ENCODE peak calls at places on chromosomes 3 and 15, in nine cellular contexts. D, P, X, H, V, C, J, N and K are unnamed samples.

GRCh38 chr15:25705430-25706115 is 157.6 kb downstream of the ATP10A start:
- DNase-seq in X (no peak), C (no peak), P (no peak), J (no peak), D (no peak), V (no peak), H (no peak), N (no peak), K (no peak)

GRCh38 chr3:129794319-129795201 is 99.0 kb downstream of the TMCC1 start:
- DNase-seq in P (peak), C (peak), H (peak), J (peak), V (no peak), N (peak), X (no peak), D (peak), K (peak)

GRCh38 chr15:57941816-57942215 is 123.7 kb downstream of the ALDH1A2 start:
- DNase-seq in H (no peak), V (no peak), C (no peak), D (no peak), N (no peak), X (no peak), J (no peak), P (no peak), K (no peak)

GRCh38 chr15:78996876-78997275 is 52.0 kb upstream of the CTSH start:
- DNase-seq in C (no peak), J (no peak), N (no peak), P (no peak), H (no peak), X (no peak), D (peak), V (peak), K (no peak)

GRCh38 chr3:2869905-2870304 is 240.3 kb downstream of the IL5RA start:
- DNase-seq in D (no peak), P (peak), N (no peak), J (no peak), H (no peak), C (no peak), V (no peak), X (no peak), K (no peak)

GRCh38 chr3:127089487-127090145 is 103.3 kb upstream of the PRR23E start:
- DNase-seq in V (peak), X (no peak), N (no peak), J (peak), P (no peak), H (no peak), D (no peak), C (no peak), K (no peak)

GRCh38 chr3:46867550-46867898 is 4.3 kb upstream of the MYL3 start:
- DNase-seq in V (peak), P (peak), X (no peak), D (no peak), H (peak), N (peak), C (no peak), J (peak), K (peak)

GRCh38 chr3:171506743-171507319 is 46.6 kb upstream of the TNIK start:
- DNase-seq in C (no peak), D (no peak), N (no peak), J (no peak), P (no peak), H (no peak), V (no peak), X (peak), K (no peak)

GRCh38 chr3:4533489-4534443 is 40.6 kb downstream of the ITPR1 start:
- DNase-seq in J (no peak), V (peak), P (peak), X (no peak), N (peak), D (peak), C (no peak), H (no peak), K (peak)

GRCh38 chr3:114178770-114179368 is at the start of gene DRD3:
- DNase-seq in C (no peak), D (no peak), H (no peak), N (no peak), V (peak), X (peak), P (no peak), J (no peak), K (peak)

GRCh38 chr3:186643493-186643892 is 3.3 kb downstream of the FETUB start:
- DNase-seq in J (no peak), V (no peak), N (no peak), X (no peak), P (no peak), H (no peak), D (no peak), C (no peak), K (no peak)

GRCh38 chr15:45274636-45275035 is 22.6 kb downstream of the SLC28A2 start:
- DNase-seq in C (no peak), N (no peak), H (no peak), D (no peak), V (no peak), P (no peak), X (no peak), J (no peak), K (no peak)

DNA sequence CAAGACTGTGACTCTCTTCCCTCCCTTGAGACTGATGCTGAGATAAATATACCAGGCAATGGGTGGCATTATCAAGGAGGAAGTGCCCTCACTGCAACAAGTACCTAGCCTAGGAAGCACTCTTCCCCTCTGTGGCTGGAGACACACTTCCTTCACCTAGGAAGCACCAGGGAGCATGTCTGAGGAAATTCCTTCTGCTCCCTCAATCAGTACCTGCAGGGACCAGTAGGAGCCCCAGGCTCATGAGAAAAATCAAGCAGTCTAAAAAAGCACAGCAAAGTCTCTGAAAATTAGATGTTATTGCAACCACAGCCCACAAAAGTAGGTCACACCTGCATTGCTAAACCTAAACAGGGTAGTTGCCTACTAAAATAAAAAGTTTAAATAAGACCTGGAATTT is 78.2 kb upstream of the TRPM1 start:
- DNase-seq in H (no peak), P (no peak), X (no peak), V (no peak), C (no peak), J (no peak), N (no peak), D (no peak), K (no peak)
- TF ChIP-seq CTCF in H (no peak), P (no peak), X (peak), V (no peak), C (no peak), J (no peak), N (no peak), D (no peak), K (no peak)

DNA sequence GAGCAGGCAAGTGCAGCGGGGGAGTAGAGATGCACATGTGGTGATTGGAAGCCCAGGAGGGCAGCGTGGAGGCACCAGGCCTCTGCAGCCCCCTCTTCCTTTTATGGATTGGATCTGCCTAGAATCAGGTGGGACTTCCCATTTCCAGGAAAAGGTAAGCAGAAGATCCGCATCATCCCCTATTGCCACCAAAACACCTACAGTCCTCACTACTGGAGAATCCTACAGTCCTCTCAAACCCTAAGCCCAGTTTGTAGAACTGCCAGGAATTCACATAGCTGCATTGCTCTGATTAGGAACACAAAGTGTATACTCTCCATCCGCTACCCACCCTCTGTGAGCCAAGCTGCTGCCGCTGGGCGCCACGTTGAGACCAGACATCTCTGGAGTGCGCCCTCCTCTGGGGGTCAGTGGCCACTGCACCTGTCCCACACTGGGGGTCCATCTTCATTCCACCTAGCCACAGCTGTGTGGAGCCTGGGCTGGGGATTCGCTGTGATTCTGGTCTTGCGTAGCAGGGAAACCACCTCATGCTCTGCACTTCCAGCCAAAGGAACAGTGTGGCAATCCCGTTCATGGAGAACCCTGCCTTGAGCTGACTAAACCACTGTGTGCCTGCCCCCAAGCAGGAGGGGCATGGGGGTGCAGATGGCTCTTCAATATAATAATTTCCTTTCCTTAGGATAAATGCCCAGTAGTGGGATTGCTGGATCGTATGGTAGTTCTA is 88.9 kb upstream of the PTX3 start:
- DNase-seq in D (no peak), J (no peak), N (no peak), P (no peak), C (no peak), H (no peak), X (no peak), V (peak), K (no peak)
- TF ChIP-seq CTCF in D (peak), J (no peak), N (peak), P (no peak), C (peak), H (no peak), X (peak), V (peak), K (no peak)

GRCh38 chr3:178325330-178325729 is 210.9 kb upstream of the KCNMB2 start:
- DNase-seq in C (no peak), V (peak), N (no peak), D (no peak), H (no peak), J (no peak), P (no peak), X (no peak), K (no peak)
- TF ChIP-seq CTCF in C (no peak), V (peak), N (peak), D (peak), H (peak), J (peak), P (no peak), X (no peak), K (peak)

GRCh38 chr3:32296251-32297204 is 58.0 kb downstream of the CMTM8 start:
- DNase-seq in X (peak), D (no peak), J (peak), C (peak), P (peak), V (peak), H (peak), N (peak), K (peak)
- TF ChIP-seq CTCF in X (peak), D (peak), J (peak), C (peak), P (peak), V (peak), H (peak), N (peak), K (peak)

DNA sequence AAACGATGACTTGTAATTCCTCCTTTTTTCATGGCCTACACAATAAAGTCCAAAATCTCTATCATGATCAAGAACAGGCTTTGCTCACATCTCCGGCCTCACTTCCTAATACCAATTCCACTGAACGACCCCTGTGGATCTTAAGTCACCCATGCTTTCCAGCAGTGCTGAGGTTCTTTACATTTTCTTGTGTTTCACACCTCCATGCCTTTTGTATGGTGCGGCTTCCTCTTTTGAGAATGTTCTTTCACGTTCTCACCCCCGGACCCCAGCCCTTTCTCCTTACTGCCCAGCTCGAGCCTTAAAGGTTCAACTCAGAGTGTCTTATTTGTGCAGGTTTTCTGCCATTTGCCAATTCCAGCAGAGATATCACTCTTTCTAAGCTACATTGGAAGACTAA is 70.1 kb downstream of the CSNK1G1 start:
- DNase-seq in N (no peak), P (no peak), X (no peak), J (no peak), D (no peak), V (no peak), H (no peak), C (no peak), K (no peak)
- TF ChIP-seq CTCF in N (no peak), P (no peak), X (no peak), J (no peak), D (no peak), V (no peak), H (no peak), C (no peak), K (no peak)

DNA sequence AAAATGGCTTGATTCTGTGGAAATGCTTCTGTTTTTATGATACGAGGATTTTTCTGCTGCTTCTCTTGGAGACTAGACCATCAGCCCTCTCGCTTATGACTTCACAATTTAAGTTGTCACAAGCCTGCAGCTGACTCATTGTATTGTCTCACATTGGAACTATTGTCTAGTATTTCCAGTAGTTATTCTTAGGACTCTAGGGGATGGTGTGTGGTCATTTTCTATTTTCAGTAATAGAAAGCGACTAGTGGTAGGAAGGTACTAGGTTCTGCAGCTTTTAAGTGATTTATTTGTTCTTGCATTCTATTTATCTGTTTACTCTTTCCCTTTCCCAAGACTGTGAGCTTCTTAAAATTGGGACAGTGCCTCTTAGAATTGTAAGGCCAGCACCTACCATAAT is 66.3 kb upstream of the CRTC3 start:
- DNase-seq in N (no peak), P (no peak), D (no peak), V (peak), J (no peak), H (peak), C (peak), X (peak), K (no peak)
- TF ChIP-seq CTCF in N (no peak), P (no peak), D (no peak), V (no peak), J (peak), H (no peak), C (no peak), X (no peak), K (no peak)